ENCODE peak calls at places on chromosome 10, in five cellular contexts. T is SK-N-SH, S is HCT116, K is GM23248, L is MM.1S. A is an unnamed sample.

GRCh38 chr10:21978191-21978862 is 25.2 kb downstream of the DNAJC1 start:
- DNase-seq in L (no peak), S (no peak), T (no peak), K (peak; percentile 55), A (no peak)

GRCh38 chr10:17835688-17836087 is 26.5 kb downstream of the MRC1 start:
- DNase-seq in T (no peak), S (peak; percentile 72), K (peak; percentile 95), L (no peak), A (no peak)

GRCh38 chr10:19788075-19788686 is 28.1 kb upstream of the PLXDC2 start:
- DNase-seq in T (peak; percentile 32), L (peak; percentile 52), K (peak; percentile 69), S (no peak), A (peak; percentile 30)

GRCh38 chr10:70622541-70622940 is 20.0 kb upstream of the PRF1 start:
- DNase-seq in T (no peak), L (no peak), K (no peak), S (no peak), A (no peak)

GRCh38 chr10:88245974-88246511 is 337.1 kb downstream of the RNLS start:
- DNase-seq in T (no peak), K (peak; percentile 65), L (no peak), S (no peak), A (no peak)

GRCh38 chr10:70232859-70233108 is 445 bp downstream of the PPA1 start:
- DNase-seq in T (no peak), S (no peak), K (no peak), L (no peak), A (no peak)

GRCh38 chr10:83809001-83809400 is 330.3 kb upstream of the GHITM start:
- DNase-seq in S (no peak), T (no peak), L (no peak), K (no peak), A (no peak)

GRCh38 chr10:89665302-89665701 is 20.3 kb upstream of the PANK1 start:
- DNase-seq in K (no peak), L (no peak), S (no peak), T (no peak), A (no peak)

GRCh38 chr10:73644015-73644743 is 2.9 kb upstream of the MYOZ1 start:
- DNase-seq in K (peak; percentile 84), L (peak; percentile 54), T (peak; percentile 72), S (peak; percentile 58), A (peak; percentile 77)

GRCh38 chr10:103712146-103712545 is 143.2 kb downstream of the SH3PXD2A start:
- DNase-seq in T (no peak), K (no peak), L (no peak), S (no peak), A (no peak)

GRCh38 chr10:75250934-75251333 is 15.2 kb upstream of the COMTD1 start:
- DNase-seq in T (no peak), K (no peak), S (no peak), L (no peak), A (no peak)

GRCh38 chr10:33052915-33053810 is 95.1 kb upstream of the ITGB1 start:
- DNase-seq in L (no peak), T (no peak), K (no peak), S (no peak), A (no peak)

GRCh38 chr10:88490216-88490980 is 92.7 kb downstream of the RNLS start:
- DNase-seq in T (no peak), L (no peak), S (no peak), K (no peak), A (no peak)

GRCh38 chr10:7819126-7819470 is 793 bp downstream of the TAF3 start:
- DNase-seq in T (no peak), K (peak; percentile 84), L (peak; percentile 55), S (no peak), A (peak; percentile 67)

GRCh38 chr10:67036808-67037207 is 111.0 kb downstream of the LRRTM3 start:
- DNase-seq in T (no peak), K (no peak), S (no peak), L (no peak), A (no peak)

GRCh38 chr10:69455009-69455763 is 3.9 kb downstream of the TSPAN15 start:
- DNase-seq in T (no peak), L (no peak), K (no peak), S (no peak), A (no peak)

GRCh38 chr10:54081950-54082349 is 719.1 kb downstream of the PCDH15 start:
- DNase-seq in K (no peak), S (no peak), T (no peak), L (no peak), A (no peak)

GRCh38 chr10:44306762-44307161 is 78.1 kb downstream of the CXCL12 start:
- DNase-seq in S (peak; percentile 4), K (peak; percentile 52), T (no peak), L (no peak), A (peak; percentile 15)

GRCh38 chr10:575312-576129 is 113.9 kb downstream of the DIP2C start:
- DNase-seq in S (no peak), K (no peak), T (no peak), L (peak; percentile 97), A (no peak)

GRCh38 chr10:77436257-77436780 is 201.3 kb downstream of the KCNMA1 start:
- DNase-seq in L (no peak), K (no peak), T (no peak), S (no peak), A (no peak)
- TF ChIP-seq EZH2phosphoT487 in L (no peak), K (no peak), T (no peak), S (no peak), A (no peak)

GRCh38 chr10:11255156-11255555 is 237.5 kb downstream of the CELF2 start:
- DNase-seq in T (no peak), L (no peak), K (no peak), S (no peak), A (no peak)
- H3K4me1 ChIP-seq in T (no peaks in the 10 kb centered on the region), L (peaks cover 93% of the 10 kb centered on the region), K (no peaks in the 10 kb centered on the region), S (no peaks in the 10 kb centered on the region), A (peaks cover 43% of the 10 kb centered on the region)

GRCh38 chr10:14758451-14758850 is 16.2 kb downstream of the FAM107B start:
- DNase-seq in L (no peak), K (no peak), S (no peak), T (no peak), A (no peak)
- H3K27ac ChIP-seq in L (no peak overlapping the region), K (no peak overlapping the region), S (no peak overlapping the region), T (no peak overlapping the region), A (no peak overlapping the region)

DNA sequence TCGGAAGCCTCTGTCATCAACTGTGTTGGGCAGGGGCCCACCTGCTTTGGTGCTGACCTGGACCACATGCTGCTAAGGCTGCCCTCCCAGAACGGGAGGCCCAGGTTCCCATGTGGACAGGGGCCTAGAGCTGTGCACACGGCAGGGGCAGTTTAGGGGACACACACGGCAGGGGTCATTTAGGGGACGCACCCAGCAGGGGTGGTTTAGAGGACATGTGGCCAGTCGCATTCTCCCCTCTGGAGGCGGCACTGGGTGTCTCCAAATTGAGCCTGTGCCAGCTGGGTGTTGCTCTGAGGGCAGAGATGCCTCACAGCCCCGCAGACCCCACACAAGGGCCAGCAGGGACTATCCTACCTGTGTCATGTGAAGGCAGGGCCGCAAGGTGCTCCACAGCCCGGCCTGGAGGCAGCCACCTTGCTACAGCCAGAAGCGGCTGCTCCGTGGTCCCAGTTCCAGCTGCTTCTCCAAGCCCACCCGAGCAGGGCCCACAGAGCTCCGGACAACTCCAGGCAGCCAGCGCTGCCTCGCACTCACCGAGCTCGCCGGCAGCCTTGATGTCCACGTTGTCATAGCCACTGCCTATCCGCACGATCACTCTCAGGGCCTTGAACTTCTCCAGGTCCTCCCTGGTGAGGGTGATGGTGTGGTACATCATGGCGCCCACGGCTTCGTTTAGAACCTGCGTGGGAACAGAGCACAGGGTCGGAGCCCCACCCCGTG is 60.7 kb downstream of the ZRANB1 start:
- DNase-seq in T (peak; percentile 27), K (no peak), S (no peak), L (no peak), A (no peak)
- TF ChIP-seq EZH2phosphoT487 in T (no peak), K (no peak), S (no peak), L (no peak), A (no peak)

DNA sequence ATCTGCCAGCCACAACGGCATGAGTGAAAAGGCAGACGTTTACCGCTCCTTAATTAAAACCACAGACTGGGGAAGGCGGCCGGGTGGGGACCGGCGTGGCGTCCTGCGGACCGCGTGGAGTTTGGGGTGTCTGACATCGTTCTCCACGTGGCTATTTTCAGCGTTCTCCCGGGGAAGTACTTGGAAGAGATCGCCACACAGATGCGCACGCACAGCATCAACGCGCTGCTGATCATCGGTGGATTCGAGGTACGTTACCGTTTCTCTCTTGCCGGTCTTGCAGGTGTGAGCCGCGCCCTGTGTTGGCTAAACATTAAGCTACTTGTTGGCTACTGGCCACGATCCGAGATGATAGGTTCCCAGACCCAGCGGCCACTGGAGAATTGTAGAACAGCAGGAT is 51.3 kb downstream of the PFKP start:
- DNase-seq in K (no peak), T (no peak), S (no peak), L (no peak), A (no peak)
- H3K4me1 ChIP-seq in K (no peaks in the 10 kb centered on the region), T (no peaks in the 10 kb centered on the region), S (no peaks in the 10 kb centered on the region), L (no peaks in the 10 kb centered on the region), A (no peaks in the 10 kb centered on the region)

DNA sequence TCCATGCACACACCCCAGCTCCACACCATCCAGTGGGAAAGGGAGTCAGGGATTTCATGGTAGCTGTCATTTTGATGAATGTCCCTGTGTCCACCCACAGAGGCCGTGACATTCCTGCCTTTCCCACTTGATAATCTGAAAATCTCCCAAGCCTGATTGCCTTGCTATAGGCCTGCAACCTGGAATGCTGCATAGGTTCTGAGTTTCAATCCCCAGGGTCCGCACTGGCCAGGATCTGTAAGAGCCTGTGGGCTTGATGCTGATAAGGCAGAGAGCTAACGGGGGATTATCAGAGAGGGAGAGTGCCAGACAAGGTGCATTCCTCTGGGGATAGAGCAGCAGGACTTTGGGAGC is 57.5 kb downstream of the RBM20 start:
- DNase-seq in K (no peak), T (peak; percentile 33), L (no peak), S (no peak), A (no peak)
- H3K27ac ChIP-seq in K (no peak overlapping the region), T (no peak overlapping the region), L (no peak overlapping the region), S (no peak overlapping the region), A (no peak overlapping the region)

GRCh38 chr10:125116652-125117310 is 43.6 kb downstream of the CTBP2 start:
- DNase-seq in T (no peak), S (no peak), L (no peak), K (no peak), A (no peak)

GRCh38 chr10:125120046-125120710 is 40.2 kb downstream of the CTBP2 start:
- DNase-seq in T (no peak), K (peak; percentile 41), L (no peak), S (no peak), A (no peak)

GRCh38 chr10:125117941-125118630 is 42.3 kb downstream of the CTBP2 start:
- DNase-seq in K (peak; percentile 14), S (no peak), L (no peak), T (no peak), A (no peak)

GRCh38 chr10:125121003-125121402 is 39.4 kb downstream of the CTBP2 start:
- DNase-seq in S (peak; percentile 88), T (no peak), K (no peak), L (no peak), A (no peak)

GRCh38 chr10:125118701-125119100 is 41.7 kb downstream of the CTBP2 start:
- DNase-seq in S (no peak), T (no peak), L (no peak), K (no peak), A (no peak)
- TF ChIP-seq EZH2phosphoT487 in S (no peak), T (no peak), L (no peak), K (no peak), A (no peak)